ENCODE peak calls at places on chromosomes 13 and 19, in seven cellular contexts. E, A, Q, Z, P, M and R are unnamed samples.

GRCh38 chr13:79128158-79128557 is 277.9 kb downstream of the RBM26 start:
- DNase-seq in E (no peak), Z (no peak), M (peak), A (peak), Q (no peak), P (no peak), R (peak)

GRCh38 chr19:33302974-33303790 is 848 bp upstream of the CEBPA start:
- DNase-seq in M (no peak), Z (peak), P (no peak), E (peak), Q (peak), A (peak), R (peak)

GRCh38 chr13:91817250-91817649 is 418.8 kb downstream of the GPC5 start:
- DNase-seq in A (peak), E (no peak), M (no peak), Z (no peak), P (peak), Q (no peak), R (peak)

GRCh38 chr13:77516342-77516789 is 19.1 kb upstream of the SCEL start:
- DNase-seq in Z (peak), P (no peak), M (peak), A (peak), Q (no peak), E (peak), R (peak)

GRCh38 chr19:39434123-39435076 is 1.3 kb downstream of the RPS16 start:
- DNase-seq in Q (no peak), A (no peak), E (no peak), P (no peak), M (no peak), Z (no peak), R (peak)

GRCh38 chr13:76886292-76887061 is at the start of gene KCTD12:
- DNase-seq in M (peak), A (peak), Z (peak), E (peak), P (peak), Q (peak), R (peak)

GRCh38 chr19:18972301-18972831 is 31.3 kb upstream of the HOMER3 start:
- DNase-seq in A (peak), Q (no peak), P (no peak), E (no peak), Z (peak), M (no peak), R (no peak)

GRCh38 chr19:44111910-44112463 is 1.2 kb upstream of the ZNF225 start:
- DNase-seq in M (peak), E (peak), Q (no peak), A (peak), P (no peak), Z (peak), R (peak)

GRCh38 chr13:45714170-45714569 is 12.1 kb downstream of the CBY2 start:
- DNase-seq in M (no peak), A (no peak), Z (no peak), P (no peak), E (no peak), Q (no peak), R (no peak)

GRCh38 chr19:44824758-44825157 is 15.9 kb downstream of the BCAM start:
- DNase-seq in E (no peak), A (no peak), P (no peak), Q (no peak), Z (no peak), M (no peak), R (no peak)